ENCODE peak calls at places on chromosomes 12 and 14, in five cellular contexts. P, V, U, C and L are unnamed samples.

GRCh38 chr12:49283541-49284429 is 11.2 kb upstream of the PRPH start:
- DNase-seq in P (no peak), V (no peak), U (no peak), C (no peak), L (no peak)

GRCh38 chr14:21090194-21090939 is 8.1 kb downstream of the ZNF219 start:
- DNase-seq in P (peak; percentile 21), V (no peak), U (no peak), C (no peak), L (no peak)

GRCh38 chr12:76183459-76184186 is 99.1 kb upstream of the NAP1L1 start:
- DNase-seq in P (peak; percentile 97), V (peak; percentile 96), U (peak; percentile 80), C (peak; percentile 50), L (no peak)

GRCh38 chr12:112862570-112863137 is 44.1 kb upstream of the OAS1 start:
- DNase-seq in P (no peak), V (no peak), U (no peak), C (no peak), L (no peak)

GRCh38 chr12:132065609-132066344 is 78.3 kb downstream of the DDX51 start:
- DNase-seq in P (no peak), V (no peak), U (no peak), C (no peak), L (no peak)

GRCh38 chr14:81452766-81453165 is 52.6 kb upstream of the STON2 start:
- DNase-seq in P (no peak), V (no peak), U (no peak), C (no peak), L (no peak)

GRCh38 chr14:89013098-89013504 is 188.7 kb downstream of the TTC8 start:
- DNase-seq in P (peak; percentile 50), V (no peak), U (peak; percentile 87), C (no peak), L (no peak)

GRCh38 chr12:84763112-84763511 is 149.5 kb downstream of the SLC6A15 start:
- DNase-seq in P (peak; percentile 58), V (no peak), U (no peak), C (no peak), L (no peak)

GRCh38 chr12:6273209-6273928 is 37.1 kb upstream of the PLEKHG6 start:
- DNase-seq in P (no peak), V (no peak), U (no peak), C (no peak), L (no peak)

GRCh38 chr12:114313910-114314309 is 92.0 kb downstream of the TBX5 start:
- DNase-seq in P (no peak), V (no peak), U (no peak), C (no peak), L (no peak)

GRCh38 chr12:132158677-132159554 is 14.7 kb downstream of the NOC4L start:
- DNase-seq in P (no peak), V (no peak), U (no peak), C (no peak), L (peak; percentile 19)

GRCh38 chr12:75476076-75476475 is 4.5 kb upstream of the GLIPR1 start:
- DNase-seq in P (no peak), V (no peak), U (no peak), C (no peak), L (no peak)

GRCh38 chr14:51817326-51817725 is 43.1 kb upstream of the GNG2 start:
- DNase-seq in P (no peak), V (no peak), U (no peak), C (no peak), L (no peak)

GRCh38 chr14:74509587-74510210 is 16.1 kb downstream of the ISCA2 start:
- DNase-seq in P (no peak), V (no peak), U (no peak), C (no peak), L (no peak)

GRCh38 chr14:24817638-24818053 is 183.7 kb upstream of the GZMB start:
- DNase-seq in P (peak; percentile 64), V (no peak), U (peak; percentile 24), C (no peak), L (no peak)
- TF ChIP-seq CTCF in P (peak; percentile 69), V (peak; percentile 43), U (peak; percentile 23), C (no peak), L (no peak)

GRCh38 chr12:103840881-103841689 is at the start of gene NT5DC3:
- DNase-seq in P (peak; percentile 88), V (peak; percentile 47), U (peak; percentile 91), C (peak; percentile 60), L (peak; percentile 80)
- H3K4me3 ChIP-seq in P (peak within 1 kb of the TSS; percentile 53), V (peak within 1 kb of the TSS; percentile 73), U (peak within 1 kb of the TSS; percentile 98), C (peak within 1 kb of the TSS; percentile 87), L (peak within 1 kb of the TSS; percentile 91)

GRCh38 chr12:52831251-52831650 is 2.9 kb downstream of the KRT79 start:
- DNase-seq in P (no peak), V (no peak), U (no peak), C (no peak), L (no peak)
- TF ChIP-seq CTCF in P (no peak), V (no peak), U (no peak), C (no peak), L (no peak)

GRCh38 chr14:90453401-90453951 is 56.6 kb downstream of the CALM1 start:
- DNase-seq in P (peak; percentile 49), V (no peak), U (no peak), C (no peak), L (no peak)

GRCh38 chr14:90457191-90457590 is 60.4 kb downstream of the CALM1 start:
- DNase-seq in P (no peak), V (no peak), U (no peak), C (no peak), L (no peak)

GRCh38 chr14:90456551-90456950 is 59.7 kb downstream of the CALM1 start:
- DNase-seq in P (no peak), V (no peak), U (no peak), C (no peak), L (no peak)

GRCh38 chr14:90454041-90455000 is 57.5 kb downstream of the CALM1 start:
- DNase-seq in P (peak; percentile 86), V (peak; percentile 45), U (peak; percentile 71), C (peak; percentile 28), L (peak; percentile 61)

GRCh38 chr14:90455100-90455571 is 58.3 kb downstream of the CALM1 start:
- DNase-seq in P (no peak), V (no peak), U (no peak), C (no peak), L (no peak)
- H3K4me3 ChIP-seq in P (no peak overlapping the region), V (no peak overlapping the region), U (no peak overlapping the region), C (no peak overlapping the region), L (no peak overlapping the region)

GRCh38 chr12:120236124-120236398 is 29.5 kb downstream of the PXN start:
- DNase-seq in P (no peak), V (no peak), U (no peak), C (no peak), L (peak; percentile 60)

GRCh38 chr12:120234643-120235368 is 30.7 kb downstream of the PXN start:
- DNase-seq in P (peak; percentile 94), V (peak; percentile 70), U (peak; percentile 96), C (peak; percentile 87), L (peak; percentile 91)

GRCh38 chr12:120238224-120238616 is 27.3 kb downstream of the PXN start:
- DNase-seq in P (no peak), V (no peak), U (no peak), C (no peak), L (no peak)

GRCh38 chr12:120238839-120239445 is 26.6 kb downstream of the PXN start:
- DNase-seq in P (no peak), V (no peak), U (no peak), C (no peak), L (no peak)

GRCh38 chr12:120235369-120236123 is 30.0 kb downstream of the PXN start:
- DNase-seq in P (no peak), V (no peak), U (peak; percentile 47), C (no peak), L (no peak)
- TF ChIP-seq CTCF in P (peak; percentile 43), V (peak; percentile 51), U (no peak), C (no peak), L (no peak)

DNA sequence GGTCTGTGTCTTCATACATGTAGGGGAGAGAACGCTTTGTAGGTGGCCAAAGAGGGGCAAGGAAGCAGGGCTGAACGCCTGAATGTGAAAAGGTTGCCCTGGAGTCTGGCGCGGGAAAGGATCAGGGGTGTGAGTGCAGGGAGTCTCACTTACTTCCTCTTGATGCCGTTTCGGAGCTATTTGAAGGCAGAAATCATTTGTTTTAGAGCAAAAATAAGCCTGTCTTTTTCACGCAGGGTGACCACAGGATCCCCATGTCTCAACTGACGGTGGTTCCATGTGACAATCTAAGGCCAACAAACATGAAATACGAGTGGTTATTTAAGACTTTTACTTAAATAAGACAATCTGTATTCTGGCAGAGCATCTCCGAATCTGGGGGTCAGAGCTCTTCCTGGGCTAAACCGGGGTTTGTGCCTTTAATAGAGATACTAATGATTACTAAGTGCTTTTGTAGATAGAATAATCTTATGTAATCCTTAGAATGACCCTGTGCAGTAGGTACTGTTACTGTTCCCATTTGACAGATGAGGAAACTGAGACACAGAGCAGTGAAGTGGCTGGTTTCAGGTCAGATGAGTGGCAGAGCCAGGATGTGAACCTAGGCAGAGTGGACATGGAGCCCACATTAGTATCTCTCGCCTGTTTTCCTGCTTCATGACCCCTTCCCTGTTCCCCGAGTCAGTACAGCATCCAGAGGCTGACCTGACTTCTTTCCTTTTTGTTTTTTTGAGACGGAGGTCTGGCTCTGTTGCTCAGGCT is 1.9 kb downstream of the BRI3BP start:
- DNase-seq in P (no peak), V (no peak), U (no peak), C (no peak), L (no peak)
- H3K4me3 ChIP-seq in P (no peak overlapping the region), V (peak overlapping the region; percentile 25), U (peak overlapping the region; percentile 81), C (no peak overlapping the region), L (no peak overlapping the region)

GRCh38 chr14:87076146-87076545 is 916.8 kb downstream of the GALC start:
- DNase-seq in P (no peak), V (no peak), U (no peak), C (no peak), L (no peak)

GRCh38 chr14:87082917-87083316 is 910.1 kb downstream of the GALC start:
- DNase-seq in P (no peak), V (no peak), U (no peak), C (no peak), L (no peak)

GRCh38 chr14:87084908-87085307 is 908.1 kb downstream of the GALC start:
- DNase-seq in P (no peak), V (no peak), U (no peak), C (no peak), L (no peak)

GRCh38 chr14:87081004-87081403 is 912.0 kb downstream of the GALC start:
- DNase-seq in P (no peak), V (no peak), U (no peak), C (no peak), L (no peak)
- TF ChIP-seq CTCF in P (no peak), V (no peak), U (no peak), C (no peak), L (no peak)

DNA sequence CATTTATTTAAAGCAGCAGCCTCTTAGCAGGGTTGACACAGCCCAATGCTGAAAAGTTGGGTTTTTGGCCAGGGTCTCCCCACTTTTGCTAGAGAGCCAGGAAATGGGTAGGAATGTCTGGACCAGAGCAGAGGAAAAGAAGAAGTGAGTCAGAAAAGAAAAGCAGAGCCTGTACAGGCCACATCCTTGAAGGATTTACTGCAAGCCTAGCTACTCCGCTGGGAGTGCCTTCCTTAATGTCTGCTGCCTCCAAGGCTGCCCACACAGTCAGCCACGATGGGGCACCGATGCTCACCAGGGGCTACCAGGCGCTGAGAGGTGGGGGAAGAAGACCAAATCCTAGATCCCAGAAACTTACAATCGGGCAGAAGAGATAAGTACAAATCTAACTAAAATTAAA is 139.2 kb downstream of the C12orf75 start:
- DNase-seq in P (no peak), V (no peak), U (no peak), C (no peak), L (no peak)
- H3K4me3 ChIP-seq in P (no peak overlapping the region), V (no peak overlapping the region), U (no peak overlapping the region), C (no peak overlapping the region), L (no peak overlapping the region)